ENCODE peak calls at places on chromosomes 1 and 21, in nine cellular contexts. One of them, this sample, is unnamed.
A peak's percentile ranks its signal among the peaks of the same experiment; 100 is the strongest.

GRCh38 chr1:168316142-168316541 is 35.5 kb downstream of the TBX19 start:
- DNase-seq in fibroblast of lung: no peak
- DNase-seq in breast epithelium: no peak
- DNase-seq in lower lobe of right lung: no peak
- DNase-seq in GM23338: no peak
- DNase-seq in cardiac muscle cell: no peak
- DNase-seq in body of pancreas: no peak
- DNase-seq in astrocyte: no peak
- DNase-seq in mammary epithelial cell: no peak
- DNase-seq in this sample: no peak

GRCh38 chr21:14542638-14543037 is 3.5 kb downstream of the SAMSN1 start:
- DNase-seq in fibroblast of lung: no peak
- DNase-seq in breast epithelium: no peak
- DNase-seq in lower lobe of right lung: no peak
- DNase-seq in GM23338: no peak
- DNase-seq in cardiac muscle cell: no peak
- DNase-seq in body of pancreas: no peak
- DNase-seq in astrocyte: no peak
- DNase-seq in mammary epithelial cell: no peak
- DNase-seq in this sample: no peak

GRCh38 chr1:232014941-232015340 is 388.4 kb downstream of the DISC1 start:
- DNase-seq in fibroblast of lung: no peak
- DNase-seq in breast epithelium: no peak
- DNase-seq in lower lobe of right lung: no peak
- DNase-seq in GM23338: no peak
- DNase-seq in cardiac muscle cell: no peak
- DNase-seq in body of pancreas: no peak
- DNase-seq in astrocyte: no peak
- DNase-seq in mammary epithelial cell: no peak
- DNase-seq in this sample: no peak

GRCh38 chr1:76919123-76919522 is 51.8 kb downstream of the ST6GALNAC5 start:
- DNase-seq in fibroblast of lung: no peak
- DNase-seq in breast epithelium: no peak
- DNase-seq in lower lobe of right lung: no peak
- DNase-seq in GM23338: peak; percentile 41
- DNase-seq in cardiac muscle cell: no peak
- DNase-seq in body of pancreas: no peak
- DNase-seq in astrocyte: no peak
- DNase-seq in mammary epithelial cell: no peak
- DNase-seq in this sample: no peak

GRCh38 chr1:65084068-65084467 is 63.9 kb upstream of the AK4 start:
- DNase-seq in fibroblast of lung: no peak
- DNase-seq in breast epithelium: no peak
- DNase-seq in lower lobe of right lung: no peak
- DNase-seq in GM23338: no peak
- DNase-seq in cardiac muscle cell: no peak
- DNase-seq in body of pancreas: no peak
- DNase-seq in astrocyte: no peak
- DNase-seq in mammary epithelial cell: no peak
- DNase-seq in this sample: no peak

GRCh38 chr1:15047237-15047636 is 106.3 kb upstream of the TMEM51 start:
- DNase-seq in fibroblast of lung: no peak
- DNase-seq in breast epithelium: no peak
- DNase-seq in lower lobe of right lung: no peak
- DNase-seq in GM23338: no peak
- DNase-seq in cardiac muscle cell: no peak
- DNase-seq in body of pancreas: no peak
- DNase-seq in astrocyte: no peak
- DNase-seq in mammary epithelial cell: no peak
- DNase-seq in this sample: no peak

GRCh38 chr1:111789666-111790316 is 34.1 kb downstream of the DDX20 start:
- DNase-seq in fibroblast of lung: peak; percentile 20
- DNase-seq in breast epithelium: no peak
- DNase-seq in lower lobe of right lung: no peak
- DNase-seq in GM23338: no peak
- DNase-seq in cardiac muscle cell: peak; percentile 95
- DNase-seq in body of pancreas: no peak
- DNase-seq in astrocyte: peak; percentile 6
- DNase-seq in mammary epithelial cell: no peak
- DNase-seq in this sample: no peak

GRCh38 chr1:101509370-101509769 is 272.6 kb downstream of the S1PR1 start:
- DNase-seq in fibroblast of lung: no peak
- DNase-seq in breast epithelium: no peak
- DNase-seq in lower lobe of right lung: no peak
- DNase-seq in GM23338: no peak
- DNase-seq in cardiac muscle cell: no peak
- DNase-seq in body of pancreas: no peak
- DNase-seq in astrocyte: no peak
- DNase-seq in mammary epithelial cell: no peak
- DNase-seq in this sample: no peak

GRCh38 chr1:22529901-22530621 is 33.2 kb upstream of the EPHA8 start:
- DNase-seq in fibroblast of lung: peak; percentile 24
- DNase-seq in breast epithelium: peak; percentile 34
- DNase-seq in lower lobe of right lung: no peak
- DNase-seq in GM23338: peak; percentile 37
- DNase-seq in cardiac muscle cell: peak; percentile 69
- DNase-seq in body of pancreas: no peak
- DNase-seq in astrocyte: peak; percentile 4
- DNase-seq in mammary epithelial cell: no peak
- DNase-seq in this sample: no peak

GRCh38 chr1:223189903-223190724 is 47.1 kb upstream of the TLR5 start:
- DNase-seq in fibroblast of lung: no peak
- DNase-seq in breast epithelium: no peak
- DNase-seq in lower lobe of right lung: no peak
- DNase-seq in GM23338: no peak
- DNase-seq in cardiac muscle cell: no peak
- DNase-seq in body of pancreas: no peak
- DNase-seq in astrocyte: peak; percentile 87
- DNase-seq in mammary epithelial cell: peak; percentile 92
- DNase-seq in this sample: no peak

GRCh38 chr1:159879977-159880376 is 17.5 kb upstream of the VSIG8 start:
- DNase-seq in fibroblast of lung: peak; percentile 87
- DNase-seq in breast epithelium: no peak
- DNase-seq in lower lobe of right lung: no peak
- DNase-seq in GM23338: no peak
- DNase-seq in cardiac muscle cell: peak; percentile 84
- DNase-seq in body of pancreas: no peak
- DNase-seq in astrocyte: peak; percentile 69
- DNase-seq in mammary epithelial cell: peak; percentile 79
- DNase-seq in this sample: no peak

GRCh38 chr1:31714442-31715096 is 10.8 kb upstream of the COL16A1 start:
- DNase-seq in fibroblast of lung: peak; percentile 70
- DNase-seq in breast epithelium: peak; percentile 47
- DNase-seq in lower lobe of right lung: no peak
- DNase-seq in GM23338: peak; percentile 83
- DNase-seq in cardiac muscle cell: peak; percentile 71
- DNase-seq in body of pancreas: peak; percentile 39
- DNase-seq in astrocyte: peak; percentile 60
- DNase-seq in mammary epithelial cell: no peak
- DNase-seq in this sample: peak; percentile 17

GRCh38 chr1:214658785-214659184 is 55.8 kb downstream of the CENPF start:
- DNase-seq in fibroblast of lung: peak; percentile 40
- DNase-seq in breast epithelium: no peak
- DNase-seq in lower lobe of right lung: no peak
- DNase-seq in GM23338: peak; percentile 14
- DNase-seq in cardiac muscle cell: peak; percentile 42
- DNase-seq in body of pancreas: no peak
- DNase-seq in astrocyte: peak; percentile 19
- DNase-seq in mammary epithelial cell: peak; percentile 12
- DNase-seq in this sample: peak; percentile 41

GRCh38 chr1:53061859-53062714 is at the start of gene PODN:
- DNase-seq in fibroblast of lung: peak; percentile 40
- DNase-seq in breast epithelium: no peak
- DNase-seq in lower lobe of right lung: peak; percentile 52
- DNase-seq in GM23338: peak; percentile 59
- DNase-seq in cardiac muscle cell: peak; percentile 65
- DNase-seq in body of pancreas: no peak
- DNase-seq in astrocyte: no peak
- DNase-seq in mammary epithelial cell: no peak
- DNase-seq in this sample: no peak

GRCh38 chr21:45969921-45970673 is 11.5 kb upstream of the COL6A1 start:
- DNase-seq in fibroblast of lung: no peak
- DNase-seq in breast epithelium: no peak
- DNase-seq in lower lobe of right lung: peak; percentile 41
- DNase-seq in GM23338: no peak
- DNase-seq in cardiac muscle cell: no peak
- DNase-seq in body of pancreas: no peak
- DNase-seq in astrocyte: no peak
- DNase-seq in mammary epithelial cell: no peak
- DNase-seq in this sample: no peak
- H3K27me3 ChIP-seq in fibroblast of lung: no peaks in the 10 kb centered on the region
- H3K27me3 ChIP-seq in breast epithelium: no peaks in the 10 kb centered on the region
- H3K27me3 ChIP-seq in lower lobe of right lung: peaks cover 45% of the 10 kb centered on the region
- H3K27me3 ChIP-seq in GM23338: peaks cover 6% of the 10 kb centered on the region
- H3K27me3 ChIP-seq in cardiac muscle cell: peaks cover 19% of the 10 kb centered on the region
- H3K27me3 ChIP-seq in body of pancreas: peaks cover 15% of the 10 kb centered on the region
- H3K27me3 ChIP-seq in astrocyte: no peaks in the 10 kb centered on the region
- H3K27me3 ChIP-seq in mammary epithelial cell: peaks cover 2% of the 10 kb centered on the region
- H3K27me3 ChIP-seq in this sample: no peaks in the 10 kb centered on the region

DNA sequence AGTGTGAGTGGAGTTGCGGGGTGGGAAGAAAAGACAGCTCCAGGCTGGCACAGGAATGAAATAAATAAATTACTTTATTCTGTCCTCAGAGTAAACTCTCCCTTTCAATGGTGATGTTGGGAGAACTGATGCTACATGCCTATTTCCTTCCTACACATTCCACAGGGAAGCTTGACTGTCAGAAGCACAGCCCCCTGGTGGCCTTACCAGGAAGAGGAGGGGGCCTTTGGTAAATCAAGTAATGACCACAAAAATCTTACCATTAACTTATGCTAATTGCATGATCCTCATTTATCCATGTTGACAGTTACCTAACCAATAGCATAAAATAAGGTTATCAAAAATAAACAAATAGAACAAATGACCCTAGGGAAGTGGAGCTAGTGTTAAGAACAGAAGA is 605.0 kb upstream of the PKN2 start:
- DNase-seq in fibroblast of lung: peak; percentile 16
- DNase-seq in breast epithelium: no peak
- DNase-seq in lower lobe of right lung: no peak
- DNase-seq in GM23338: peak; percentile 85
- DNase-seq in cardiac muscle cell: peak; percentile 27
- DNase-seq in body of pancreas: no peak
- DNase-seq in astrocyte: peak; percentile 10
- DNase-seq in mammary epithelial cell: no peak
- DNase-seq in this sample: peak; percentile 42
- TF ChIP-seq CTCF in fibroblast of lung: peak; percentile 30
- TF ChIP-seq CTCF in breast epithelium: no peak
- TF ChIP-seq CTCF in lower lobe of right lung: no peak
- TF ChIP-seq CTCF in GM23338: peak; percentile 82
- TF ChIP-seq CTCF in cardiac muscle cell: peak; percentile 43
- TF ChIP-seq CTCF in body of pancreas: no peak
- TF ChIP-seq CTCF in astrocyte: peak; percentile 45
- TF ChIP-seq CTCF in mammary epithelial cell: peak; percentile 30
- TF ChIP-seq CTCF in this sample: peak; percentile 26

GRCh38 chr21:44082648-44083436 is 24.4 kb upstream of the PWP2 start:
- DNase-seq in fibroblast of lung: no peak
- DNase-seq in breast epithelium: no peak
- DNase-seq in lower lobe of right lung: no peak
- DNase-seq in GM23338: no peak
- DNase-seq in cardiac muscle cell: no peak
- DNase-seq in body of pancreas: no peak
- DNase-seq in astrocyte: no peak
- DNase-seq in mammary epithelial cell: peak; percentile 54
- DNase-seq in this sample: peak; percentile 68

GRCh38 chr21:44083631-44084291 is 23.4 kb upstream of the PWP2 start:
- DNase-seq in fibroblast of lung: no peak
- DNase-seq in breast epithelium: no peak
- DNase-seq in lower lobe of right lung: no peak
- DNase-seq in GM23338: no peak
- DNase-seq in cardiac muscle cell: no peak
- DNase-seq in body of pancreas: no peak
- DNase-seq in astrocyte: no peak
- DNase-seq in mammary epithelial cell: no peak
- DNase-seq in this sample: no peak

GRCh38 chr21:44086636-44087425 is 20.4 kb upstream of the PWP2 start:
- DNase-seq in fibroblast of lung: no peak
- DNase-seq in breast epithelium: no peak
- DNase-seq in lower lobe of right lung: no peak
- DNase-seq in GM23338: no peak
- DNase-seq in cardiac muscle cell: no peak
- DNase-seq in body of pancreas: no peak
- DNase-seq in astrocyte: no peak
- DNase-seq in mammary epithelial cell: no peak
- DNase-seq in this sample: no peak

GRCh38 chr21:44085491-44086321 is 21.5 kb upstream of the PWP2 start:
- DNase-seq in fibroblast of lung: no peak
- DNase-seq in breast epithelium: peak; percentile 38
- DNase-seq in lower lobe of right lung: no peak
- DNase-seq in GM23338: no peak
- DNase-seq in cardiac muscle cell: peak; percentile 40
- DNase-seq in body of pancreas: no peak
- DNase-seq in astrocyte: no peak
- DNase-seq in mammary epithelial cell: no peak
- DNase-seq in this sample: no peak

DNA sequence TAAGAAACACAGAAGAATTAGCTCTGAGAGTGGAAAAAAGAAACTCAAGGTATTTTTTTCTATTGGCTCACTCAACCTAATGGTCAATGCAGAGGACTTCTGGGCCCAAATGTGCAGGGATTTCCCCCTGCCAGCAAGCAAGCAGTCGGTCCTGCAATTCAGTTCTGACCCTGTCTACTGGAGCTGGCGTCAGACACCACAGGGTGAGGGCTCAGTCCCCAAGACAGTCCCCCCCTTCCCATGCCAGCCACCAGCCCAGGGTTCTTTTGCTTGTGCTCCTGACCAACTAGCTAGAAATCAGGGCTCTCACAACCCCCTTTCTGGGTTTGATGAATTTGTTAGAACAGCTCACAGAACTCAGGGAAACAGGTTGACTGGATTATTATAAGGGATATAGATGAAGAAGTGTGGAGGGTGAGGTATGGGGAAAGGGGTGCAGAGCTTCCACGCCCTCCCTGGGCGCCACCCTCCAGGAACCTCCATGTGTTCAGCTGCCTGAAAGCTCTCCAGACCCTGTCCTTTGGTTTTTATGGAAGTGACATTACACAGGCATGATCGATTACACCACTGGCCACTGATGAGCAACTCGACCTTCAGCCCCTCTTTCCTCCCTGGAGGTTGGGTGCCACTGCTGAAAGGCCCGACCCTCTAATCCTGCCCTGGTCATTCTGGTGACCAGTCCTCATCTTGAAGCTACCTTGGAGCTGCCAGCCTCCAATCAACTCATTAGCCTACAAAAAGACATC is 22.5 kb upstream of the PWP2 start:
- DNase-seq in fibroblast of lung: no peak
- DNase-seq in breast epithelium: no peak
- DNase-seq in lower lobe of right lung: no peak
- DNase-seq in GM23338: no peak
- DNase-seq in cardiac muscle cell: no peak
- DNase-seq in body of pancreas: no peak
- DNase-seq in astrocyte: no peak
- DNase-seq in mammary epithelial cell: no peak
- DNase-seq in this sample: no peak
- H3K36me3 ChIP-seq in fibroblast of lung: peaks cover 29% of the 10 kb centered on the region
- H3K36me3 ChIP-seq in breast epithelium: peaks cover 3% of the 10 kb centered on the region
- H3K36me3 ChIP-seq in lower lobe of right lung: peaks cover 98% of the 10 kb centered on the region
- H3K36me3 ChIP-seq in GM23338: peaks cover 14% of the 10 kb centered on the region
- H3K36me3 ChIP-seq in cardiac muscle cell: peaks cover 49% of the 10 kb centered on the region
- H3K36me3 ChIP-seq in body of pancreas: peaks cover 8% of the 10 kb centered on the region
- H3K36me3 ChIP-seq in astrocyte: peaks cover 29% of the 10 kb centered on the region
- H3K36me3 ChIP-seq in mammary epithelial cell: peaks cover 14% of the 10 kb centered on the region
- H3K36me3 ChIP-seq in this sample: peaks cover 3% of the 10 kb centered on the region

DNA sequence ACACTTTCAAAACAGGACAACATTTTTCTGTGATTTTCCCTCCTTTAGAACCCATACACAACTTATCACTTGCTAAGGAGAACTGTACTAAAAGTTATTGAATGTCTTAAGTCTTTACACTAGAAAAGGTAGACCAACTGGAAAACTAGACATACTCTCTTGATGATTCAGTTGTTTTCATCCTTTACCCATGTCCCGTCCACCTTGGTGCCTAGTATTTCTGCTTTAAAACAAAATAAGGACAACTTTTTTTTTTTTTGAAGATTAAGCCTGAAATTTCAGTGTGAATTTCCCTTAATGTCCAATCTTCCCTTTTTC is 4.5 kb downstream of the CDKN2C start:
- DNase-seq in fibroblast of lung: no peak
- DNase-seq in breast epithelium: no peak
- DNase-seq in lower lobe of right lung: no peak
- DNase-seq in GM23338: no peak
- DNase-seq in cardiac muscle cell: no peak
- DNase-seq in body of pancreas: no peak
- DNase-seq in astrocyte: no peak
- DNase-seq in mammary epithelial cell: no peak
- DNase-seq in this sample: no peak
- H3K27me3 ChIP-seq in fibroblast of lung: no peaks in the 10 kb centered on the region
- H3K27me3 ChIP-seq in breast epithelium: peaks cover 4% of the 10 kb centered on the region
- H3K27me3 ChIP-seq in lower lobe of right lung: no peaks in the 10 kb centered on the region
- H3K27me3 ChIP-seq in GM23338: peaks cover 96% of the 10 kb centered on the region
- H3K27me3 ChIP-seq in cardiac muscle cell: peaks cover 100% of the 10 kb centered on the region
- H3K27me3 ChIP-seq in body of pancreas: no peaks in the 10 kb centered on the region
- H3K27me3 ChIP-seq in astrocyte: no peaks in the 10 kb centered on the region
- H3K27me3 ChIP-seq in mammary epithelial cell: no peaks in the 10 kb centered on the region
- H3K27me3 ChIP-seq in this sample: no peaks in the 10 kb centered on the region